ENCODE peak calls at places on chromosomes 3 and 15, in eight cellular contexts. One of them, this sample, is unnamed.
A peak's percentile ranks its signal among the peaks of the same experiment; 100 is the strongest.

GRCh38 chr3:3464131-3464530 is 284.6 kb upstream of the CRBN start:
- DNase-seq in GM23248: no peak
- DNase-seq in HuH-7.5: no peak
- DNase-seq in NCI-H1417: no peak
- DNase-seq in AG20443: no peak
- DNase-seq in myocyte: no peak
- DNase-seq in left cardiac atrium: no peak
- DNase-seq in T-helper 17 cell: no peak
- DNase-seq in this sample: no peak

GRCh38 chr15:62502451-62502850 is 337.4 kb upstream of the C2CD4B start:
- DNase-seq in GM23248: peak; percentile 40
- DNase-seq in HuH-7.5: no peak
- DNase-seq in NCI-H1417: no peak
- DNase-seq in AG20443: no peak
- DNase-seq in myocyte: no peak
- DNase-seq in left cardiac atrium: no peak
- DNase-seq in T-helper 17 cell: no peak
- DNase-seq in this sample: no peak

GRCh38 chr3:172313671-172314070 is 134.6 kb downstream of the GHSR start:
- DNase-seq in GM23248: no peak
- DNase-seq in HuH-7.5: no peak
- DNase-seq in NCI-H1417: no peak
- DNase-seq in AG20443: no peak
- DNase-seq in myocyte: peak; percentile 46
- DNase-seq in left cardiac atrium: no peak
- DNase-seq in T-helper 17 cell: no peak
- DNase-seq in this sample: no peak

GRCh38 chr3:55061619-55062018 is 133.8 kb upstream of the LRTM1 start:
- DNase-seq in GM23248: no peak
- DNase-seq in HuH-7.5: no peak
- DNase-seq in NCI-H1417: no peak
- DNase-seq in AG20443: no peak
- DNase-seq in myocyte: no peak
- DNase-seq in left cardiac atrium: no peak
- DNase-seq in T-helper 17 cell: no peak
- DNase-seq in this sample: no peak

GRCh38 chr15:39195988-39196486 is 384.8 kb upstream of the THBS1 start:
- DNase-seq in GM23248: peak; percentile 94
- DNase-seq in HuH-7.5: no peak
- DNase-seq in NCI-H1417: no peak
- DNase-seq in AG20443: peak; percentile 84
- DNase-seq in myocyte: peak; percentile 56
- DNase-seq in left cardiac atrium: no peak
- DNase-seq in T-helper 17 cell: no peak
- DNase-seq in this sample: no peak

GRCh38 chr15:99615460-99615859 is 49.7 kb downstream of the MEF2A start:
- DNase-seq in GM23248: no peak
- DNase-seq in HuH-7.5: no peak
- DNase-seq in NCI-H1417: no peak
- DNase-seq in AG20443: no peak
- DNase-seq in myocyte: no peak
- DNase-seq in left cardiac atrium: no peak
- DNase-seq in T-helper 17 cell: no peak
- DNase-seq in this sample: no peak

GRCh38 chr3:173920386-173920785 is 522.8 kb downstream of the NLGN1 start:
- DNase-seq in GM23248: peak; percentile 30
- DNase-seq in HuH-7.5: no peak
- DNase-seq in NCI-H1417: peak; percentile 40
- DNase-seq in AG20443: no peak
- DNase-seq in myocyte: no peak
- DNase-seq in left cardiac atrium: no peak
- DNase-seq in T-helper 17 cell: no peak
- DNase-seq in this sample: no peak

GRCh38 chr15:43854801-43855200 is 28.0 kb downstream of the WDR76 start:
- DNase-seq in GM23248: peak; percentile 48
- DNase-seq in HuH-7.5: no peak
- DNase-seq in NCI-H1417: no peak
- DNase-seq in AG20443: no peak
- DNase-seq in myocyte: no peak
- DNase-seq in left cardiac atrium: no peak
- DNase-seq in T-helper 17 cell: no peak
- DNase-seq in this sample: no peak

GRCh38 chr3:159734681-159735080 is 254.0 kb upstream of the IL12A start:
- DNase-seq in GM23248: no peak
- DNase-seq in HuH-7.5: no peak
- DNase-seq in NCI-H1417: no peak
- DNase-seq in AG20443: peak; percentile 20
- DNase-seq in myocyte: no peak
- DNase-seq in left cardiac atrium: no peak
- DNase-seq in T-helper 17 cell: no peak
- DNase-seq in this sample: no peak

GRCh38 chr15:70508561-70509281 is 254.6 kb downstream of the UACA start:
- DNase-seq in GM23248: peak; percentile 87
- DNase-seq in HuH-7.5: no peak
- DNase-seq in NCI-H1417: no peak
- DNase-seq in AG20443: peak; percentile 87
- DNase-seq in myocyte: peak; percentile 92
- DNase-seq in left cardiac atrium: no peak
- DNase-seq in T-helper 17 cell: no peak
- DNase-seq in this sample: no peak

GRCh38 chr3:191376742-191377141 is 46.4 kb upstream of the UTS2B start:
- DNase-seq in GM23248: peak; percentile 93
- DNase-seq in HuH-7.5: no peak
- DNase-seq in NCI-H1417: no peak
- DNase-seq in AG20443: peak; percentile 71
- DNase-seq in myocyte: peak; percentile 73
- DNase-seq in left cardiac atrium: no peak
- DNase-seq in T-helper 17 cell: no peak
- DNase-seq in this sample: no peak

GRCh38 chr3:172138031-172138538 is 98.7 kb downstream of the FNDC3B start:
- DNase-seq in GM23248: peak; percentile 33
- DNase-seq in HuH-7.5: no peak
- DNase-seq in NCI-H1417: peak; percentile 37
- DNase-seq in AG20443: no peak
- DNase-seq in myocyte: no peak
- DNase-seq in left cardiac atrium: peak; percentile 26
- DNase-seq in T-helper 17 cell: no peak
- DNase-seq in this sample: no peak